ENCODE peak calls at places on chromosomes 16 and 17, in seven cellular contexts. One of them, this sample, is unnamed.

GRCh38 chr16:15887283-15887682 is 1.1 kb downstream of the CEP20 start:
- DNase-seq in PC-3: no peak
- DNase-seq in left ventricle myocardium inferior: no peak
- DNase-seq in pancreas: no peak
- DNase-seq in A549: no peak
- DNase-seq in cardiac muscle cell: no peak
- DNase-seq in psoas muscle: no peak
- DNase-seq in this sample: no peak

GRCh38 chr17:15377608-15378007 is 36.2 kb upstream of the TEKT3 start:
- DNase-seq in PC-3: peak
- DNase-seq in left ventricle myocardium inferior: no peak
- DNase-seq in pancreas: no peak
- DNase-seq in A549: no peak
- DNase-seq in cardiac muscle cell: peak
- DNase-seq in psoas muscle: no peak
- DNase-seq in this sample: no peak

GRCh38 chr17:55547027-55547670 is 35.9 kb upstream of the SMIM36 start:
- DNase-seq in PC-3: no peak
- DNase-seq in left ventricle myocardium inferior: no peak
- DNase-seq in pancreas: no peak
- DNase-seq in A549: no peak
- DNase-seq in cardiac muscle cell: peak
- DNase-seq in psoas muscle: no peak
- DNase-seq in this sample: no peak

GRCh38 chr17:81097134-81097942 is 62.4 kb downstream of the BAIAP2 start:
- DNase-seq in PC-3: peak
- DNase-seq in left ventricle myocardium inferior: peak
- DNase-seq in pancreas: no peak
- DNase-seq in A549: peak
- DNase-seq in cardiac muscle cell: peak
- DNase-seq in psoas muscle: peak
- DNase-seq in this sample: peak

GRCh38 chr17:15957206-15957605 is 12.3 kb downstream of the ADORA2B start:
- DNase-seq in PC-3: peak
- DNase-seq in left ventricle myocardium inferior: no peak
- DNase-seq in pancreas: no peak
- DNase-seq in A549: no peak
- DNase-seq in cardiac muscle cell: no peak
- DNase-seq in psoas muscle: no peak
- DNase-seq in this sample: no peak

GRCh38 chr16:15950167-15950854 is 895 bp downstream of the ABCC1 start:
- DNase-seq in PC-3: peak
- DNase-seq in left ventricle myocardium inferior: no peak
- DNase-seq in pancreas: no peak
- DNase-seq in A549: no peak
- DNase-seq in cardiac muscle cell: peak
- DNase-seq in psoas muscle: no peak
- DNase-seq in this sample: peak

GRCh38 chr16:19143241-19143640 is 24.8 kb upstream of the SYT17 start:
- DNase-seq in PC-3: no peak
- DNase-seq in left ventricle myocardium inferior: no peak
- DNase-seq in pancreas: no peak
- DNase-seq in A549: no peak
- DNase-seq in cardiac muscle cell: no peak
- DNase-seq in psoas muscle: no peak
- DNase-seq in this sample: no peak

GRCh38 chr17:63634816-63635215 is 12.6 kb downstream of the MAP3K3 start:
- DNase-seq in PC-3: no peak
- DNase-seq in left ventricle myocardium inferior: no peak
- DNase-seq in pancreas: no peak
- DNase-seq in A549: no peak
- DNase-seq in cardiac muscle cell: no peak
- DNase-seq in psoas muscle: no peak
- DNase-seq in this sample: no peak

GRCh38 chr17:5077781-5078105 is 524 bp upstream of the ZFP3 start:
- DNase-seq in PC-3: no peak
- DNase-seq in left ventricle myocardium inferior: no peak
- DNase-seq in pancreas: no peak
- DNase-seq in A549: no peak
- DNase-seq in cardiac muscle cell: no peak
- DNase-seq in psoas muscle: no peak
- DNase-seq in this sample: no peak

GRCh38 chr17:51957746-51958145 is 200.8 kb downstream of the CA10 start:
- DNase-seq in PC-3: no peak
- DNase-seq in left ventricle myocardium inferior: no peak
- DNase-seq in pancreas: no peak
- DNase-seq in A549: no peak
- DNase-seq in cardiac muscle cell: no peak
- DNase-seq in psoas muscle: no peak
- DNase-seq in this sample: no peak

GRCh38 chr17:51961689-51962088 is 196.8 kb downstream of the CA10 start:
- DNase-seq in PC-3: no peak
- DNase-seq in left ventricle myocardium inferior: no peak
- DNase-seq in pancreas: peak
- DNase-seq in A549: peak
- DNase-seq in cardiac muscle cell: no peak
- DNase-seq in psoas muscle: no peak
- DNase-seq in this sample: no peak
- TF ChIP-seq CTCF in PC-3: no peak
- TF ChIP-seq CTCF in left ventricle myocardium inferior: no peak
- TF ChIP-seq CTCF in pancreas: no peak
- TF ChIP-seq CTCF in A549: no peak
- TF ChIP-seq CTCF in cardiac muscle cell: no peak
- TF ChIP-seq CTCF in psoas muscle: no peak
- TF ChIP-seq CTCF in this sample: no peak

DNA sequence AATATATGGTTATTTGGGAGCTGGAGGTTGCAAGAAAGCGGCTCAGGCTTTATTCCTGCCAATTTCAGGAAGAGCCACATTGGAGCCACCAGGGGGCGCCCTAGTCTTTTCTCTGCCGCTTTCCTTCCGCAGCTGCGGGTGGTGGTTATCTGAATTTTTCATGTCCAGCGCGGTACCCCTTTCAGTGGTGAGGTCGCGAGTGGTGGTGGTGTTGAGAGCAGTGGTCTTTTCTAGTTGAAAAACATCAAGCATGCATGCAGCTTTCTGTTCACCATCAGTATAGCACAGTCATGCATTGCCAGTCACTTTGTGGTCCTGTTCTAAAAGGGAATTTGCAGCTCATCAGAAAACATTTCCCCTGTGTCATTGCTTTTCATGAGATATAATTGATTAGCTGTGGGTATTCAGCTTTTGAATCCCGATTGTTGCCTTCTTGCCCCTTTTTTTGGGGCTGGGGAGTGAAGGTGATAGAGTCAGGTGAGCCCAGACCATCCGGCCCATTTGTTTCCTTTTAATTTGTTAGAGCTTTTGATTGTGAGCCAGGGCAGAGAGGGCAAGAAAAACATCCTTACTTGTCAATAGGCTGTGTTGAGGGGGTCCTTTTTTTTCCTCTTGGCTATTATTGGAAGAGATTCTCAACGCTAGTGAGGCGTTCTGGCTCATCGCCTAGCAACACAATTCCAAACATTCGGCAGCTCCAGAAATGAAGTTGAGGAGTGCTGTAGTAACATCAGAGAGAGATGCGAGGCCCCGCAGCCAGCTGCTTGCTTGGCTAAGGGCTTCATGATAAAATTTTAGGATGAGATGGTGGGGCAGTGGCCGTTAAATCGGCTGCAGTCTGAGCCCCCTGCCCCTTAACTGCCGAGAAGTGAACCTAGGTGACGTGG is 119.0 kb downstream of the SNX29 start:
- DNase-seq in PC-3: peak
- DNase-seq in left ventricle myocardium inferior: peak
- DNase-seq in pancreas: no peak
- DNase-seq in A549: peak
- DNase-seq in cardiac muscle cell: peak
- DNase-seq in psoas muscle: peak
- DNase-seq in this sample: peak
- H3K4me3 ChIP-seq in PC-3: no peak
- H3K4me3 ChIP-seq in left ventricle myocardium inferior: peak
- H3K4me3 ChIP-seq in pancreas: no peak
- H3K4me3 ChIP-seq in A549: no peak
- H3K4me3 ChIP-seq in cardiac muscle cell: no peak
- H3K4me3 ChIP-seq in psoas muscle: peak
- H3K4me3 ChIP-seq in this sample: no peak

GRCh38 chr17:1716076-1716911 is 6.1 kb upstream of the TLCD2 start:
- DNase-seq in PC-3: peak
- DNase-seq in left ventricle myocardium inferior: peak
- DNase-seq in pancreas: peak
- DNase-seq in A549: peak
- DNase-seq in cardiac muscle cell: peak
- DNase-seq in psoas muscle: peak
- DNase-seq in this sample: peak
- TF ChIP-seq CTCF in PC-3: no peak
- TF ChIP-seq CTCF in left ventricle myocardium inferior: no peak
- TF ChIP-seq CTCF in pancreas: no peak
- TF ChIP-seq CTCF in A549: peak
- TF ChIP-seq CTCF in cardiac muscle cell: peak
- TF ChIP-seq CTCF in psoas muscle: no peak
- TF ChIP-seq CTCF in this sample: peak

DNA sequence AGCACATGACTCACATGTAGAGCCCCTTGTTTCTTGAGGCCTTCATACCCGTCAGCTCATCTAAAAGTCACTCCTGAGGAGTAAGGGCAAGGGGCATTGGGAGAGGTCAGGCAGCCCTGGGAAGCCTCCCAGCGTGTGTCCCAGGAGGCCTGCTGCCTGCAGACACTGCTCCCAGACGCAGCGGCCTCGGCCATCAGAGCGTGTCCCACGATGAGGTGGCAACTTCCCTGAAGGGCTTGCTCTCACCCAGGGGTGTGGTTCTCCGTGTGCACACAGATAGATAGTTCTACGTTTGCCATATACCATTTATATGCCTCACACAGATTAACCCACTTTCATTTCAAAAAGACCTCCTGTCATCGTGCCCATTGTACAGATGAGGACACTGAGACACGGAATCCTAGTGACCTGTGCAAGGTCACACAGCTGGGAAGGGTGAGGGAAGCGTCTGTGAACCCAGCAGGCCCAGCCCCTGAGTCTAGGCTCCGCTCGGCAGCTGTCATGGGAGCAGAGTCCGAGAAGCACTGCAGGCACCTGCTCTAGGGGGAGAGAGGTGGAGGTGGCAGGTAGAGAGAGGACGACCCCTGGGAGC is 8.3 kb downstream of the TUBB3 start:
- DNase-seq in PC-3: no peak
- DNase-seq in left ventricle myocardium inferior: no peak
- DNase-seq in pancreas: no peak
- DNase-seq in A549: no peak
- DNase-seq in cardiac muscle cell: no peak
- DNase-seq in psoas muscle: no peak
- DNase-seq in this sample: no peak
- H3K4me3 ChIP-seq in PC-3: no peak
- H3K4me3 ChIP-seq in left ventricle myocardium inferior: no peak
- H3K4me3 ChIP-seq in pancreas: no peak
- H3K4me3 ChIP-seq in A549: no peak
- H3K4me3 ChIP-seq in cardiac muscle cell: no peak
- H3K4me3 ChIP-seq in psoas muscle: no peak
- H3K4me3 ChIP-seq in this sample: no peak

GRCh38 chr17:40284085-40284713 is 3.5 kb upstream of the CDC6 start:
- DNase-seq in PC-3: peak
- DNase-seq in left ventricle myocardium inferior: no peak
- DNase-seq in pancreas: no peak
- DNase-seq in A549: no peak
- DNase-seq in cardiac muscle cell: peak
- DNase-seq in psoas muscle: no peak
- DNase-seq in this sample: no peak
- TF ChIP-seq CTCF in PC-3: no peak
- TF ChIP-seq CTCF in left ventricle myocardium inferior: peak
- TF ChIP-seq CTCF in pancreas: no peak
- TF ChIP-seq CTCF in A549: no peak
- TF ChIP-seq CTCF in cardiac muscle cell: peak
- TF ChIP-seq CTCF in psoas muscle: peak
- TF ChIP-seq CTCF in this sample: no peak

DNA sequence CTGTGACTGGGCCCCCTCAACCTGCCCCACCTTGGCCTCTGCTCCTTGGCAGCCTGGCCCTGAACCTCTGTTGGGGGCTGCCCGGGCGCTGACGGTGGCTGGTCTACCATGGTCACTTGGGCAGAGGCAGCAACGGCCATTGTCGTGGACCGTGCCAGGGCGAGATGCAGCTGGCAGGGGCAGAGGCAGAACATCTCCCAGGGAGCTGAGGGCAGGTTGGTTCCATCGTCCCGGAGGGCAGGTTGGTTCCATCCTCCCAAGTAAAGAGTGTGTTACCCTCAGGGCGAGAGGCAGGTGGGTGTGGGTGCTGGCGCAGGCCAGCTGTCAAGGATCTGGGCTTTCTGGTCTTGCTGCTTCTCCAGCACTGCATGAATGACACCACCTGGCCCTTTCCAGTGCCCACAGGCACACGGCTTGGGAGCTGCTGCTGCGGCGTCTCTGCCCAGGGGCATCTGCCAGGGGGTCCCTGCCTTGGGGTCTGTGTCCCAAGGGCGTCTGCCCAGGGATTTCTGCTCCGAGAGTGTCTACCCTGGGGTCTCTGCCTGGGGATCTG is 12.0 kb downstream of the ACSF3 start:
- DNase-seq in PC-3: no peak
- DNase-seq in left ventricle myocardium inferior: no peak
- DNase-seq in pancreas: peak
- DNase-seq in A549: no peak
- DNase-seq in cardiac muscle cell: no peak
- DNase-seq in psoas muscle: no peak
- DNase-seq in this sample: no peak
- H3K4me3 ChIP-seq in PC-3: no peak
- H3K4me3 ChIP-seq in left ventricle myocardium inferior: no peak
- H3K4me3 ChIP-seq in pancreas: no peak
- H3K4me3 ChIP-seq in A549: no peak
- H3K4me3 ChIP-seq in cardiac muscle cell: no peak
- H3K4me3 ChIP-seq in psoas muscle: no peak
- H3K4me3 ChIP-seq in this sample: no peak

DNA sequence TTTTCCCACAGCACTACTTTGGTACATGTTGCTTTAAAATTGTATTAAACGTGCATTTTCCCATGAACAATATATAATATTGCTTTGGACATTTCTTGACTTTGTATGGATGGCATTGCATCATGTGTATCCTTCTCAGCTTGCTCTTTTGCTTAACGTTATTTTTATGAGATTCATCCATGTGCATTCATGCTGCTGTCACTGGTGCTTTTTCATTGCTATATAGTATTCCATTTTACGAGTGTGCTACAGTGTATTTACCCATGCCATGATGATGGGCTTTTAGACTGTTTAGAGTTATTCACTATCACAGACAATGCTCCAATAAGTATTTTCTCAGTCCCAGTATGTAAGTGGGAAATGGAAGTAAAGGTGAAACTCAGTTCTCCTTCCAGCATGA is 195.2 kb upstream of the COX10 start:
- DNase-seq in PC-3: no peak
- DNase-seq in left ventricle myocardium inferior: no peak
- DNase-seq in pancreas: no peak
- DNase-seq in A549: no peak
- DNase-seq in cardiac muscle cell: no peak
- DNase-seq in psoas muscle: no peak
- DNase-seq in this sample: no peak
- TF ChIP-seq CTCF in PC-3: no peak
- TF ChIP-seq CTCF in left ventricle myocardium inferior: no peak
- TF ChIP-seq CTCF in pancreas: no peak
- TF ChIP-seq CTCF in A549: no peak
- TF ChIP-seq CTCF in cardiac muscle cell: no peak
- TF ChIP-seq CTCF in psoas muscle: no peak
- TF ChIP-seq CTCF in this sample: no peak

DNA sequence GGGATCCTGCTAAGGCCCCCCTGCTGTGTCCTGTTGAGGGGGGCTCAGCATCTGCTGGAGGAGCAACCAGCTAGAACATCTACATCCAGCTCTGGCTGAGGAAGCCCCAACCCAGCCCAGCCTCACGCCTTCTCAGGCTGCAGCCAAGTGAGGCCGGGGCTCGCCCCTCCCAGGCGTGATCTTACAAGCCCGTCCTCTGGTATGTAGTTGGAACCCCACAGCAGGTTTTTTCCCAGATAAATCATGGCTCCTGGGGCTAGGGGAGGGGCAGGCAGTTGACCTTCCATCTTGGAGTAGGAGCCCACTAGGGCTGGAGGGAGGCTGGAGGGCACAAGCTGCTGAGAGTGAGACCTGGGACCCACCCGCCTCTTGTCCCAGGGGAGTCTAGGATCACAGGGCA is 4.7 kb downstream of the FAM83G start:
- DNase-seq in PC-3: no peak
- DNase-seq in left ventricle myocardium inferior: no peak
- DNase-seq in pancreas: peak
- DNase-seq in A549: no peak
- DNase-seq in cardiac muscle cell: no peak
- DNase-seq in psoas muscle: no peak
- DNase-seq in this sample: no peak
- H3K4me3 ChIP-seq in PC-3: no peak
- H3K4me3 ChIP-seq in left ventricle myocardium inferior: no peak
- H3K4me3 ChIP-seq in pancreas: no peak
- H3K4me3 ChIP-seq in A549: no peak
- H3K4me3 ChIP-seq in cardiac muscle cell: no peak
- H3K4me3 ChIP-seq in psoas muscle: no peak
- H3K4me3 ChIP-seq in this sample: no peak